ENCODE peak calls at places on chromosomes 5 and 9, in six cellular contexts. X is breast epithelium, I is lower leg skin, C is MM.1S, A is HL-60, R is kidney. P is an unnamed sample.

GRCh38 chr5:36367524-36367923 is 65.8 kb upstream of the RANBP3L start:
- DNase-seq in C (no peak), A (no peak), I (no peak), R (no peak), X (no peak), P (peak)

GRCh38 chr9:15231788-15232635 is 75.0 kb downstream of the TTC39B start:
- DNase-seq in X (no peak), C (peak), A (no peak), R (no peak), I (no peak), P (peak)

GRCh38 chr5:68529581-68529980 is 314.0 kb downstream of the PIK3R1 start:
- DNase-seq in C (no peak), A (no peak), X (no peak), R (no peak), I (no peak), P (peak)

GRCh38 chr9:99361827-99362226 is 139.7 kb downstream of the SEC61B start:
- DNase-seq in A (no peak), R (no peak), C (no peak), I (no peak), X (no peak), P (no peak)

GRCh38 chr9:86589273-86589672 is 235.1 kb upstream of the TUT7 start:
- DNase-seq in A (no peak), X (no peak), R (no peak), C (no peak), I (no peak), P (no peak)

GRCh38 chr5:978051-978450 is 30.6 kb upstream of the NKD2 start:
- DNase-seq in X (no peak), R (no peak), I (no peak), C (no peak), A (no peak), P (no peak)

GRCh38 chr5:106454651-106455415 is 1215.9 kb downstream of the EFNA5 start:
- DNase-seq in C (no peak), R (no peak), A (no peak), I (no peak), X (no peak), P (peak)

GRCh38 chr9:134335095-134335489 is 8.8 kb downstream of the RXRA start:
- DNase-seq in I (no peak), C (no peak), R (peak), A (no peak), X (no peak), P (no peak)

GRCh38 chr5:114330916-114331531 is 30.8 kb upstream of the KCNN2 start:
- DNase-seq in R (no peak), A (no peak), C (no peak), X (no peak), I (no peak), P (no peak)

GRCh38 chr5:150059623-150060022 is 26.7 kb downstream of the CSF1R start:
- DNase-seq in R (no peak), I (no peak), C (no peak), X (no peak), A (no peak), P (no peak)

GRCh38 chr5:181052928-181053759 is 13.1 kb downstream of the BTNL9 start:
- DNase-seq in A (no peak), X (no peak), C (no peak), R (no peak), I (no peak), P (no peak)

GRCh38 chr5:157026789-157027424 is 32.0 kb downstream of the HAVCR1 start:
- DNase-seq in X (no peak), A (no peak), I (no peak), R (no peak), C (peak), P (no peak)

GRCh38 chr9:93824386-93825294 is 130.5 kb downstream of the BARX1 start:
- DNase-seq in R (no peak), C (no peak), A (no peak), X (no peak), I (no peak), P (no peak)

GRCh38 chr9:105063665-105064247 is 135.8 kb upstream of the ABCA1 start:
- DNase-seq in I (peak), A (no peak), C (no peak), X (no peak), R (no peak), P (peak)

GRCh38 chr9:35680331-35681105 is 6.8 kb downstream of the CA9 start:
- DNase-seq in X (no peak), I (no peak), C (no peak), R (no peak), A (no peak), P (peak)

GRCh38 chr5:108997720-108998119 is 250.0 kb downstream of the FER start:
- DNase-seq in X (no peak), R (no peak), A (no peak), C (no peak), I (no peak), P (no peak)

GRCh38 chr5:6914336-6914735 is 201.1 kb downstream of the TENT4A start:
- DNase-seq in C (no peak), X (no peak), R (no peak), I (no peak), A (no peak), P (no peak)

DNA sequence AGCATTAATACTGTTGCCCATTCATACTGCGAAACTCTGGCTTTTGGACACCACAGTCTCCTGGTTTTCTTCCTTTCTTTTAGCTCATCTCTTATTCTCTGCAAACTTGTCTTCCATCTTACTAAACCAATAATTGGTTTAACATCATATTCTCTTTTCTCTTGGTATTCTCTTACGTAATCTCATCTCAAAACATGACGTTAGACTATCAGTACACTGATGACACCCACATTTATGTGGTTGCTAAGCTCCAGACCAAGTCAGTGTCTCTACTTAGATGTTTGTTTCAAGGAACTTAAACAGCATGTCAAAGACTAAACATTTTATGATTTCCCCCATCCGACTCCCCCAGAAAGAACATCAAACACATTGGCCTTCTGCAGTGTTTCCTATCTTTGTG is 2.1 kb downstream of the PRRC1 start:
- DNase-seq in R (no peak), I (no peak), C (no peak), A (no peak), X (no peak), P (peak)
- H3K4me3 ChIP-seq in R (no peak), I (no peak), C (no peak), A (no peak), X (no peak), P (peak)

DNA sequence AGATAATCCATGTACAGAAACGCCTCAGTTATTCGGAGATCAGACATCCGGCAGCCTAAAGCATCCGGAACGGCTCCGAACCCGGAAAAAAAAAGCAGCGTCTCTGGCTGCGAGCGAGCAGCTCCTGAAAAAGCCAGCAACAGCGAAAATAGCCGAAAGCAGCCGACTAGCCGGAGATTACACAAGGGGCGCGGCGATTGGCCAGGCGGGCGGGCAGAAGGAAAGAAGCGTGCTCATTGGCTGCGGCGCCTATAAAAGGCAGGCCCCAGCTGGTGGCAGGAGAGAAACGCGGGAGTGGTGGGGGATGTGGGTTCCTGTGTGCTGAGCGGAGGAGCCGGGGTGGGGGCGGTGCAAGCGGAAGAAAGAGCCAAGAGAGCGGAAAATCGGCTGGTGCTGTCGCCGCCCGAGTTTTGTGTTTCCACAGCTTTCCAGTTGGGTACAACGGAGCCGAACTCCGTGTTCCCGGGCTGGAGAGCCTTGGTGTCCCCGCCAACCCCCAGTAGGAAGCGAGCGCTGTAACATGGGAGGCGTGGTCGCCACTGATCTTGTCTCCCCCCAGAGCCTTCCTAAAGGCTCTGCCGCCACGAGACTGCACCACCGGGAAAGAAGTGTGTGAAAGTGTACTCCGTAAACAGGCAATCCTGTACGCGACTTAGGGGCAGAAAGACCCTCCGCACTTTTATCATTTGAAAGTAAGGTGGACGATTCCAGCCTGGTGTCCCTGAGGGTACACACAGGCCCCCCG is at the start of gene ARL15:
- DNase-seq in A (peak), C (peak), R (peak), X (peak), I (peak), P (peak)
- TF ChIP-seq CTCF in A (no peak), C (no peak), R (no peak), X (no peak), I (no peak), P (no peak)

GRCh38 chr5:135465391-135466122 is 13.4 kb upstream of the TIFAB start:
- DNase-seq in R (peak), A (no peak), C (no peak), X (peak), I (no peak), P (no peak)
- H3K4me3 ChIP-seq in R (no peak), A (no peak), C (no peak), X (no peak), I (no peak), P (no peak)

GRCh38 chr5:163347671-163348070 is 89.7 kb upstream of the CCNG1 start:
- DNase-seq in R (no peak), I (no peak), A (peak), X (no peak), C (peak), P (peak)
- TF ChIP-seq CTCF in R (peak), I (peak), A (peak), X (peak), C (peak), P (peak)

DNA sequence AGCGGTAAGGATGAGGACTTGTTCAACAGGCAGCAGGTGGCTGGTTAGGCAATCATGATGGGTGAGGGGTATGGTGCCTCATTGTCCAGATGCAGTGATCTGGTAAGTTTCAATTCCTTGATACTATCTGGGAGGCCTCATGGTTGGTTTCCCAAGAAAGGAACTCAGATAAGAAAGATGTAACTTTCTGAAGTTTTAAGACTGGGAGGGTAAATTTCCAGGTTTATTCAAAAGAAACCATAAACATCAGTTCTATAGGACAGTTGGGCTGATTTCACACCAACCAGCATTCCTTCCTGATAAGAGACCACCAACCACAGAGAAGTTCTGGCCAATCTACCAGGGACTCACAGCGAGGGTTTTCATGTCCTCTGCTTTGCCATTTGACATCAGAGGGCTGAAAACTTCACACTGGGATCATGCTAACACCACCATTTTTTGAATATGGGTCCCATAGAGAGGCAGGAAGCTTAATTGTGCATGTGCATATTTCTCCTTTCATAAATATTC is 773 bp upstream of the AGGF1 start:
- DNase-seq in A (no peak), I (no peak), X (no peak), C (no peak), R (no peak), P (no peak)
- H3K4me3 ChIP-seq in A (no peak), I (no peak), X (peak), C (peak), R (peak), P (peak)

GRCh38 chr5:10779592-10779991 is 18.6 kb upstream of the DAP start:
- DNase-seq in I (no peak), A (no peak), R (no peak), X (no peak), C (no peak), P (no peak)

DNA sequence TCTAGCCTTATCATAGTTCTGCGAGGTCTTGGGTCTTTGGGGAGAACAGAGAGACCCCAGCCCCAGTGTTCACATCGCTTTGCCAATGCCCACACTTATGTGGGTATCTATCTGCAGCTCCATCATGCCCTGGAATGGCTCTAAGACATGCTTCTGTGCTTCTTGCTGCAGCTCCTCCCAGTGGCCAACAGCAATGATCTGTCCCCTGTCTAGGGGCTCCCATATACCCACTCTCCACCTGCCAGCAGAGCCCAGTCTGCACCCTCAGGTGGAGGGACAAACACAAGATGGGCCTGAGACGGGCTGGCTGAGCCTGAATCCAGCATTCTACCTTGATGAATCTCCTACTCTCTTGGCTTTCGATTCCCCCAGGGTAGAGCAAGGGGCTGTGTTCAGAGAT is 14.6 kb upstream of the DAP start:
- DNase-seq in R (no peak), A (no peak), X (no peak), C (no peak), I (no peak), P (no peak)
- TF ChIP-seq CTCF in R (no peak), A (no peak), X (no peak), C (no peak), I (no peak), P (peak)

P was measured in fibroblast of villous mesenchyme.